ENCODE peak calls at places on chromosomes 13 and 19, in four cellular contexts. One of them, this sample, is unnamed.

GRCh38 chr19:37855098-37855497 is 51.3 kb downstream of the WDR87 start:
- DNase-seq in head of caudate nucleus: peak
- DNase-seq in transverse colon: peak
- DNase-seq in cerebellum: no peak
- DNase-seq in this sample: no peak

GRCh38 chr13:94550030-94550738 is 45.8 kb downstream of the TGDS start:
- DNase-seq in head of caudate nucleus: no peak
- DNase-seq in cerebellum: peak
- DNase-seq in transverse colon: no peak
- DNase-seq in this sample: no peak

GRCh38 chr19:17938092-17938845 is 5.5 kb downstream of the CCDC124 start:
- DNase-seq in cerebellum: peak
- DNase-seq in transverse colon: peak
- DNase-seq in head of caudate nucleus: peak
- DNase-seq in this sample: peak

GRCh38 chr19:13055213-13056051 is 47.2 kb downstream of the LYL1 start:
- DNase-seq in cerebellum: no peak
- DNase-seq in head of caudate nucleus: peak
- DNase-seq in transverse colon: peak
- DNase-seq in this sample: no peak

GRCh38 chr19:585551-586110 is 4.0 kb upstream of the HCN2 start:
- DNase-seq in cerebellum: no peak
- DNase-seq in head of caudate nucleus: no peak
- DNase-seq in transverse colon: no peak
- DNase-seq in this sample: no peak

GRCh38 chr13:25018729-25019115 is 77.2 kb upstream of the PABPC3 start:
- DNase-seq in head of caudate nucleus: peak
- DNase-seq in transverse colon: peak
- DNase-seq in cerebellum: peak
- DNase-seq in this sample: no peak

GRCh38 chr13:76830805-76831204 is 55.4 kb downstream of the KCTD12 start:
- DNase-seq in head of caudate nucleus: peak
- DNase-seq in transverse colon: no peak
- DNase-seq in cerebellum: no peak
- DNase-seq in this sample: no peak

GRCh38 chr13:42984691-42985090 is 7.3 kb downstream of the EPSTI1 start:
- DNase-seq in transverse colon: no peak
- DNase-seq in head of caudate nucleus: no peak
- DNase-seq in cerebellum: no peak
- DNase-seq in this sample: no peak

GRCh38 chr13:28545583-28546333 is 50.8 kb upstream of the FLT1 start:
- DNase-seq in head of caudate nucleus: no peak
- DNase-seq in transverse colon: peak
- DNase-seq in cerebellum: no peak
- DNase-seq in this sample: no peak

GRCh38 chr13:72763411-72763810 is 18.3 kb downstream of the DIS3 start:
- DNase-seq in transverse colon: no peak
- DNase-seq in head of caudate nucleus: no peak
- DNase-seq in cerebellum: no peak
- DNase-seq in this sample: no peak

GRCh38 chr19:1675633-1676350 is 23.4 kb upstream of the TCF3 start:
- DNase-seq in transverse colon: no peak
- DNase-seq in cerebellum: no peak
- DNase-seq in head of caudate nucleus: peak
- DNase-seq in this sample: no peak

GRCh38 chr19:17765069-17765618 is 13.9 kb downstream of the FCHO1 start:
- DNase-seq in cerebellum: no peak
- DNase-seq in head of caudate nucleus: no peak
- DNase-seq in transverse colon: peak
- DNase-seq in this sample: no peak

GRCh38 chr13:46804391-46804815 is 7.4 kb upstream of the ESD start:
- DNase-seq in cerebellum: no peak
- DNase-seq in head of caudate nucleus: no peak
- DNase-seq in transverse colon: no peak
- DNase-seq in this sample: no peak

GRCh38 chr19:35090160-35090794 is 25.3 kb upstream of the FXYD3 start:
- DNase-seq in head of caudate nucleus: peak
- DNase-seq in cerebellum: peak
- DNase-seq in transverse colon: peak
- DNase-seq in this sample: peak

GRCh38 chr13:66859934-66860867 is 369.9 kb downstream of the PCDH9 start:
- DNase-seq in cerebellum: no peak
- DNase-seq in transverse colon: no peak
- DNase-seq in head of caudate nucleus: no peak
- DNase-seq in this sample: no peak

GRCh38 chr13:105410602-105411001 is 1124.9 kb downstream of the EFNB2 start:
- DNase-seq in cerebellum: peak
- DNase-seq in head of caudate nucleus: peak
- DNase-seq in transverse colon: peak
- DNase-seq in this sample: peak

GRCh38 chr13:22187329-22187728 is 516.5 kb downstream of the FGF9 start:
- DNase-seq in cerebellum: no peak
- DNase-seq in transverse colon: no peak
- DNase-seq in head of caudate nucleus: no peak
- DNase-seq in this sample: no peak

GRCh38 chr19:18514800-18515682 is 6.8 kb downstream of the ELL start:
- DNase-seq in cerebellum: no peak
- DNase-seq in head of caudate nucleus: no peak
- DNase-seq in transverse colon: peak
- DNase-seq in this sample: no peak

GRCh38 chr19:55437410-55437809 is 5.7 kb downstream of the SHISA7 start:
- DNase-seq in transverse colon: no peak
- DNase-seq in head of caudate nucleus: peak
- DNase-seq in cerebellum: no peak
- DNase-seq in this sample: no peak

GRCh38 chr19:7074705-7075282 is 5.3 kb downstream of the ZNF557 start:
- DNase-seq in cerebellum: no peak
- DNase-seq in head of caudate nucleus: no peak
- DNase-seq in transverse colon: no peak
- DNase-seq in this sample: no peak

GRCh38 chr13:25420161-25420560 is 48.4 kb downstream of the ATP8A2 start:
- DNase-seq in transverse colon: no peak
- DNase-seq in head of caudate nucleus: no peak
- DNase-seq in cerebellum: peak
- DNase-seq in this sample: no peak

GRCh38 chr13:47519626-47520025 is 481.4 kb downstream of the SUCLA2 start:
- DNase-seq in transverse colon: no peak
- DNase-seq in cerebellum: no peak
- DNase-seq in head of caudate nucleus: no peak
- DNase-seq in this sample: no peak

GRCh38 chr13:77511552-77511951 is 24.0 kb upstream of the SCEL start:
- DNase-seq in cerebellum: no peak
- DNase-seq in transverse colon: no peak
- DNase-seq in head of caudate nucleus: no peak
- DNase-seq in this sample: peak

GRCh38 chr19:42113641-42114348 is 18.5 kb downstream of the POU2F2 start:
- DNase-seq in head of caudate nucleus: no peak
- DNase-seq in cerebellum: no peak
- DNase-seq in transverse colon: no peak
- DNase-seq in this sample: peak

GRCh38 chr13:29454931-29455481 is 140.5 kb downstream of the SLC7A1 start:
- DNase-seq in head of caudate nucleus: no peak
- DNase-seq in transverse colon: no peak
- DNase-seq in cerebellum: no peak
- DNase-seq in this sample: peak

GRCh38 chr13:102693781-102694180 is 1.1 kb downstream of the METTL21C start:
- DNase-seq in head of caudate nucleus: no peak
- DNase-seq in transverse colon: no peak
- DNase-seq in cerebellum: no peak
- DNase-seq in this sample: no peak

GRCh38 chr19:46602392-46603194 is 1.5 kb downstream of the CALM3 start:
- DNase-seq in transverse colon: no peak
- DNase-seq in head of caudate nucleus: peak
- DNase-seq in cerebellum: no peak
- DNase-seq in this sample: no peak

GRCh38 chr13:92313382-92313781 is 913.2 kb upstream of the GPC6 start:
- DNase-seq in transverse colon: no peak
- DNase-seq in cerebellum: no peak
- DNase-seq in head of caudate nucleus: no peak
- DNase-seq in this sample: no peak

GRCh38 chr19:38266981-38267597 is 2.7 kb downstream of the SPINT2 start:
- DNase-seq in head of caudate nucleus: no peak
- DNase-seq in transverse colon: peak
- DNase-seq in cerebellum: no peak
- DNase-seq in this sample: no peak

GRCh38 chr13:65302691-65303090 is 1927.4 kb downstream of the PCDH9 start:
- DNase-seq in transverse colon: no peak
- DNase-seq in head of caudate nucleus: no peak
- DNase-seq in cerebellum: no peak
- DNase-seq in this sample: no peak

GRCh38 chr13:20401586-20401957 is 124.1 kb downstream of the CRYL1 start:
- DNase-seq in transverse colon: no peak
- DNase-seq in head of caudate nucleus: no peak
- DNase-seq in cerebellum: no peak
- DNase-seq in this sample: no peak

This sample was measured in D341Med.